ENCODE peak calls at places on chromosomes 11 and 22, in five cellular contexts. S is tibial artery, F is kidney epithelial cell, C is NCI-H774, E is heart left ventricle. M is an unnamed sample.

GRCh38 chr11:4072668-4073285 is 21.8 kb upstream of the RRM1 start:
- DNase-seq in S (no peak), F (no peak), C (peak; percentile 50), E (peak; percentile 51), M (peak; percentile 74)

GRCh38 chr11:17012712-17013547 is 1.3 kb downstream of the PLEKHA7 start:
- DNase-seq in S (peak; percentile 75), F (peak; percentile 75), C (peak; percentile 32), E (peak; percentile 43), M (peak; percentile 70)

GRCh38 chr11:46385169-46386004 is 3.9 kb downstream of the MDK start:
- DNase-seq in S (no peak), F (no peak), C (no peak), E (peak; percentile 18), M (no peak)

GRCh38 chr11:3157381-3158130 is 7.6 kb downstream of the OSBPL5 start:
- DNase-seq in S (peak; percentile 67), F (no peak), C (no peak), E (peak; percentile 23), M (no peak)

GRCh38 chr22:42016111-42016510 is 17.5 kb downstream of the WBP2NL start:
- DNase-seq in S (no peak), F (no peak), C (no peak), E (no peak), M (no peak)

GRCh38 chr11:72930011-72930410 is 115.8 kb downstream of the ATG16L2 start:
- DNase-seq in S (no peak), F (no peak), C (no peak), E (no peak), M (no peak)

GRCh38 chr22:44211946-44212930 is 31.5 kb downstream of the PARVG start:
- DNase-seq in S (no peak), F (no peak), C (no peak), E (no peak), M (no peak)

GRCh38 chr11:74492084-74492483 is 1.4 kb downstream of the LIPT2 start:
- DNase-seq in S (no peak), F (no peak), C (no peak), E (no peak), M (no peak)

GRCh38 chr11:68839953-68840641 is 1.6 kb downstream of the CPT1A start:
- DNase-seq in S (no peak), F (no peak), C (no peak), E (no peak), M (no peak)

GRCh38 chr11:122748968-122749687 is 89.2 kb upstream of the CRTAM start:
- DNase-seq in S (no peak), F (no peak), C (no peak), E (peak; percentile 36), M (peak; percentile 49)

GRCh38 chr11:134939905-134940304 is 527.9 kb upstream of the B3GAT1 start:
- DNase-seq in S (no peak), F (no peak), C (no peak), E (peak; percentile 54), M (no peak)

GRCh38 chr11:76307978-76308747 is 72.8 kb downstream of the THAP12 start:
- DNase-seq in S (no peak), F (no peak), C (no peak), E (no peak), M (no peak)

GRCh38 chr11:65899356-65900124 is 648 bp downstream of the FOSL1 start:
- DNase-seq in S (peak; percentile 87), F (no peak), C (no peak), E (peak; percentile 64), M (peak; percentile 89)

GRCh38 chr11:116598036-116598435 is 174.8 kb downstream of the BUD13 start:
- DNase-seq in S (no peak), F (no peak), C (no peak), E (no peak), M (no peak)

GRCh38 chr11:62552931-62553838 is 6.6 kb upstream of the AHNAK start:
- DNase-seq in S (peak; percentile 96), F (peak; percentile 92), C (no peak), E (peak; percentile 90), M (peak; percentile 75)

GRCh38 chr11:126411971-126412381 is 56.5 kb downstream of the ST3GAL4 start:
- DNase-seq in S (no peak), F (no peak), C (no peak), E (peak; percentile 82), M (no peak)

GRCh38 chr11:76314741-76315090 is 66.2 kb downstream of the THAP12 start:
- DNase-seq in S (no peak), F (peak; percentile 45), C (no peak), E (no peak), M (no peak)

GRCh38 chr11:22466809-22467208 is 128.6 kb downstream of the SLC17A6 start:
- DNase-seq in S (no peak), F (peak; percentile 56), C (no peak), E (peak; percentile 17), M (no peak)

GRCh38 chr11:123061403-123062157 is at the start of gene HSPA8:
- DNase-seq in S (peak; percentile 85), F (no peak), C (peak; percentile 72), E (peak; percentile 80), M (peak; percentile 85)

GRCh38 chr11:10441652-10442503 is 13.2 kb upstream of the AMPD3 start:
- DNase-seq in S (no peak), F (no peak), C (no peak), E (no peak), M (no peak)

GRCh38 chr11:66002648-66003225 is 434 bp downstream of the BANF1 start:
- DNase-seq in S (peak; percentile 80), F (no peak), C (no peak), E (peak; percentile 73), M (no peak)

GRCh38 chr22:28171135-28171534 is 252.1 kb upstream of the PITPNB start:
- DNase-seq in S (no peak), F (no peak), C (no peak), E (no peak), M (no peak)